ENCODE peak calls at places on chromosome 4, in six cellular contexts. M, A, Q, T, E and F are unnamed samples.

GRCh38 chr4:38567448-38567847 is 96.6 kb upstream of the KLF3 start:
- DNase-seq in M (no peak), A (no peak), Q (no peak), T (no peak), E (no peak), F (no peak)

GRCh38 chr4:179803857-179804256 is 2361.6 kb upstream of the AGA start:
- DNase-seq in M (peak), A (no peak), Q (no peak), T (no peak), E (no peak), F (no peak)

GRCh38 chr4:879730-880079 is 52.4 kb downstream of the GAK start:
- DNase-seq in M (no peak), A (no peak), Q (no peak), T (no peak), E (no peak), F (no peak)

GRCh38 chr4:107913283-107913899 is 18.0 kb upstream of the CYP2U1 start:
- DNase-seq in M (peak), A (peak), Q (peak), T (no peak), E (peak), F (peak)

GRCh38 chr4:126888968-126889367 is 743.8 kb upstream of the INTU start:
- DNase-seq in M (no peak), A (no peak), Q (no peak), T (no peak), E (no peak), F (no peak)

GRCh38 chr4:93759506-93759905 is 69.0 kb upstream of the ATOH1 start:
- DNase-seq in M (no peak), A (no peak), Q (no peak), T (no peak), E (no peak), F (no peak)

GRCh38 chr4:101274888-101275752 is 72.2 kb downstream of the PPP3CA start:
- DNase-seq in M (no peak), A (no peak), Q (no peak), T (no peak), E (no peak), F (no peak)

GRCh38 chr4:154314248-154314647 is 177.4 kb downstream of the DCHS2 start:
- DNase-seq in M (peak), A (no peak), Q (peak), T (no peak), E (no peak), F (peak)

GRCh38 chr4:160836431-160836830 is 1327.4 kb downstream of the FSTL5 start:
- DNase-seq in M (no peak), A (no peak), Q (no peak), T (no peak), E (no peak), F (no peak)

GRCh38 chr4:148438047-148438446 is 4.2 kb downstream of the NR3C2 start:
- DNase-seq in M (no peak), A (no peak), Q (no peak), T (no peak), E (no peak), F (peak)

GRCh38 chr4:101655847-101656246 is 134.7 kb upstream of the BANK1 start:
- DNase-seq in M (no peak), A (no peak), Q (no peak), T (no peak), E (no peak), F (no peak)

GRCh38 chr4:33306131-33306530 is 2586.0 kb downstream of the PCDH7 start:
- DNase-seq in M (no peak), A (no peak), Q (no peak), T (no peak), E (no peak), F (no peak)

GRCh38 chr4:103773691-103774231 is 54.0 kb upstream of the TACR3 start:
- DNase-seq in M (no peak), A (no peak), Q (no peak), T (no peak), E (no peak), F (peak)

GRCh38 chr4:90025248-90025647 is 101.9 kb upstream of the CCSER1 start:
- DNase-seq in M (peak), A (peak), Q (peak), T (no peak), E (peak), F (peak)

GRCh38 chr4:128942547-128942946 is 133.0 kb downstream of the JADE1 start:
- DNase-seq in M (no peak), A (no peak), Q (no peak), T (no peak), E (no peak), F (no peak)

GRCh38 chr4:88937081-88937480 is 119.9 kb downstream of the FAM13A start:
- DNase-seq in M (no peak), A (no peak), Q (no peak), T (no peak), E (no peak), F (no peak)

GRCh38 chr4:148951346-148951745 is 509.1 kb upstream of the NR3C2 start:
- DNase-seq in M (no peak), A (no peak), Q (no peak), T (no peak), E (no peak), F (no peak)

GRCh38 chr4:188015025-188015778 is 19.6 kb downstream of the ZFP42 start:
- DNase-seq in M (peak), A (no peak), Q (no peak), T (no peak), E (no peak), F (peak)